ENCODE peak calls at places on chromosome 13, in six cellular contexts. One of them, this sample, is unnamed.

GRCh38 chr13:53151692-53152421 is 123.2 kb downstream of the OLFM4 start:
- DNase-seq in K562: peak; percentile 50
- DNase-seq in astrocyte: no peak
- DNase-seq in mucosa of descending colon: peak; percentile 72
- DNase-seq in astrocyte of the spinal cord: no peak
- DNase-seq in CD8-positive, alpha-beta T cell: peak; percentile 20
- DNase-seq in this sample: no peak

GRCh38 chr13:114130708-114131580 is 1.5 kb downstream of the RASA3 start:
- DNase-seq in astrocyte: peak; percentile 92
- DNase-seq in CD8-positive, alpha-beta T cell: peak; percentile 84
- DNase-seq in astrocyte of the spinal cord: peak; percentile 94
- DNase-seq in K562: peak; percentile 29
- DNase-seq in mucosa of descending colon: no peak
- DNase-seq in this sample: peak; percentile 94

GRCh38 chr13:111217661-111218060 is 102.6 kb downstream of the ARHGEF7 start:
- DNase-seq in mucosa of descending colon: no peak
- DNase-seq in astrocyte of the spinal cord: no peak
- DNase-seq in K562: no peak
- DNase-seq in CD8-positive, alpha-beta T cell: no peak
- DNase-seq in astrocyte: no peak
- DNase-seq in this sample: no peak

GRCh38 chr13:75135325-75135825 is 346.6 kb downstream of the TBC1D4 start:
- DNase-seq in astrocyte of the spinal cord: peak; percentile 98
- DNase-seq in mucosa of descending colon: no peak
- DNase-seq in CD8-positive, alpha-beta T cell: no peak
- DNase-seq in astrocyte: peak; percentile 99
- DNase-seq in K562: no peak
- DNase-seq in this sample: peak; percentile 96

GRCh38 chr13:98541701-98542203 is 35.2 kb downstream of the STK24 start:
- DNase-seq in mucosa of descending colon: no peak
- DNase-seq in astrocyte: no peak
- DNase-seq in astrocyte of the spinal cord: no peak
- DNase-seq in CD8-positive, alpha-beta T cell: no peak
- DNase-seq in K562: no peak
- DNase-seq in this sample: peak; percentile 21

GRCh38 chr13:90308249-90308648 is 1039.2 kb upstream of the MIR17HG start:
- DNase-seq in astrocyte: no peak
- DNase-seq in CD8-positive, alpha-beta T cell: no peak
- DNase-seq in mucosa of descending colon: no peak
- DNase-seq in K562: peak; percentile 17
- DNase-seq in astrocyte of the spinal cord: no peak
- DNase-seq in this sample: no peak

GRCh38 chr13:25153736-25154135 is 18.4 kb downstream of the AMER2 start:
- DNase-seq in astrocyte of the spinal cord: no peak
- DNase-seq in astrocyte: no peak
- DNase-seq in mucosa of descending colon: no peak
- DNase-seq in CD8-positive, alpha-beta T cell: no peak
- DNase-seq in K562: no peak
- DNase-seq in this sample: no peak

GRCh38 chr13:18944501-18945068 is 237.0 kb downstream of the TUBA3C start:
- DNase-seq in K562: no peak
- DNase-seq in astrocyte: no peak
- DNase-seq in astrocyte of the spinal cord: no peak
- DNase-seq in CD8-positive, alpha-beta T cell: no peak
- DNase-seq in mucosa of descending colon: no peak
- DNase-seq in this sample: no peak

GRCh38 chr13:85204668-85205344 is 594.4 kb downstream of the SLITRK6 start:
- DNase-seq in mucosa of descending colon: no peak
- DNase-seq in CD8-positive, alpha-beta T cell: no peak
- DNase-seq in astrocyte: no peak
- DNase-seq in astrocyte of the spinal cord: no peak
- DNase-seq in K562: no peak
- DNase-seq in this sample: no peak

GRCh38 chr13:29038700-29039099 is 218.6 kb downstream of the MTUS2 start:
- DNase-seq in CD8-positive, alpha-beta T cell: no peak
- DNase-seq in K562: no peak
- DNase-seq in astrocyte: no peak
- DNase-seq in astrocyte of the spinal cord: no peak
- DNase-seq in mucosa of descending colon: no peak
- DNase-seq in this sample: no peak

DNA sequence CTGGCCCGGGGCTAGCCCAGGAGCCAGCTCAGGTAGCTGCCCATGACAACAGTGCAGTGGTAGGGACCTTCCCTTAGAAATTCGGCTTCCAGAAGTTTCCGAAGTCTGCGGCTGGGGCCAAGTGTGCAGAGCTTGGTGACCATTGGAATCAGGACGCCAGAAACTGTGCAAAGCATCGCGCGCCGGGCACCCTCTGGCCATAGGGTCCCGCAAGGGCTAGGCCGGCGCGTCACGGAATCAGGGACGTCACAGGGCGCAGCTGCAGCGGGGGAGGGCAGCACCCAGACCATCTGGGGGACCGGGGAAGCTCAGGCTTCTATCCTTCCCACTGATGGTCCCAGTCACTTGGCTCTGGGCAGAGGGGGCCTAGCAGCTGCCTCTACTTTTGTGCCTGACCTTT is 219.1 kb downstream of the MTUS2 start:
- DNase-seq in astrocyte of the spinal cord: no peak
- DNase-seq in astrocyte: no peak
- DNase-seq in CD8-positive, alpha-beta T cell: no peak
- DNase-seq in K562: no peak
- DNase-seq in mucosa of descending colon: no peak
- DNase-seq in this sample: no peak
- H3K4me3 ChIP-seq in astrocyte of the spinal cord: no peak overlapping the region
- H3K4me3 ChIP-seq in astrocyte: no peak overlapping the region
- H3K4me3 ChIP-seq in CD8-positive, alpha-beta T cell: no peak overlapping the region
- H3K4me3 ChIP-seq in K562: no peak overlapping the region
- H3K4me3 ChIP-seq in mucosa of descending colon: no peak overlapping the region
- H3K4me3 ChIP-seq in this sample: no peak overlapping the region

GRCh38 chr13:51562011-51562671 is 22.1 kb upstream of the WDFY2 start:
- DNase-seq in K562: no peak
- DNase-seq in mucosa of descending colon: peak; percentile 20
- DNase-seq in astrocyte: no peak
- DNase-seq in astrocyte of the spinal cord: no peak
- DNase-seq in CD8-positive, alpha-beta T cell: no peak
- DNase-seq in this sample: no peak
- TF ChIP-seq CTCF in K562: no peak
- TF ChIP-seq CTCF in mucosa of descending colon: no peak
- TF ChIP-seq CTCF in astrocyte: no peak
- TF ChIP-seq CTCF in astrocyte of the spinal cord: no peak
- TF ChIP-seq CTCF in CD8-positive, alpha-beta T cell: no peak
- TF ChIP-seq CTCF in this sample: no peak

GRCh38 chr13:48547663-48548092 is 14.8 kb upstream of the RCBTB2 start:
- DNase-seq in K562: no peak
- DNase-seq in mucosa of descending colon: no peak
- DNase-seq in astrocyte of the spinal cord: no peak
- DNase-seq in CD8-positive, alpha-beta T cell: no peak
- DNase-seq in astrocyte: no peak
- DNase-seq in this sample: no peak
- H3K4me3 ChIP-seq in K562: no peak overlapping the region
- H3K4me3 ChIP-seq in mucosa of descending colon: no peak overlapping the region
- H3K4me3 ChIP-seq in astrocyte of the spinal cord: no peak overlapping the region
- H3K4me3 ChIP-seq in CD8-positive, alpha-beta T cell: no peak overlapping the region
- H3K4me3 ChIP-seq in astrocyte: no peak overlapping the region
- H3K4me3 ChIP-seq in this sample: no peak overlapping the region

DNA sequence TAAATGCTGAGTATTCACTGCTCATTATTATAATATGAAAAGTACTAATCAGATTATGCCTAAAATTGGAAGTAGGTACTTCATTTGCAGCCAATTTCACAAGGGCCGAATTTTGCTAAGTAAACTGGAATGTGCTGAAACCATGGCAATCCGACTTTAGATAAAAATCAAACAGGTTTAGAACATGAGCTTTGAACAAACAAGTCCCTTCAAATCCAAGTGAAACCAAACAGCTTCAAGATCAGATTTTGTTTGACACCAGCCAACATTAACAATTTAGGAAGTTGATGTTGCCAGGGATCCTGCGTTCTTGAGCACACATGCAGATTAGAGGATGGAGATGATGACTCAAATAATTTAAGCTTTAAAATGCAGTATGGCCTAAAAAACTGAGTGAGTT is 115.5 kb downstream of the ZIC5 start:
- DNase-seq in astrocyte: no peak
- DNase-seq in mucosa of descending colon: no peak
- DNase-seq in astrocyte of the spinal cord: no peak
- DNase-seq in CD8-positive, alpha-beta T cell: no peak
- DNase-seq in K562: no peak
- DNase-seq in this sample: no peak
- TF ChIP-seq CTCF in astrocyte: no peak
- TF ChIP-seq CTCF in mucosa of descending colon: no peak
- TF ChIP-seq CTCF in astrocyte of the spinal cord: no peak
- TF ChIP-seq CTCF in CD8-positive, alpha-beta T cell: no peak
- TF ChIP-seq CTCF in K562: no peak
- TF ChIP-seq CTCF in this sample: no peak

DNA sequence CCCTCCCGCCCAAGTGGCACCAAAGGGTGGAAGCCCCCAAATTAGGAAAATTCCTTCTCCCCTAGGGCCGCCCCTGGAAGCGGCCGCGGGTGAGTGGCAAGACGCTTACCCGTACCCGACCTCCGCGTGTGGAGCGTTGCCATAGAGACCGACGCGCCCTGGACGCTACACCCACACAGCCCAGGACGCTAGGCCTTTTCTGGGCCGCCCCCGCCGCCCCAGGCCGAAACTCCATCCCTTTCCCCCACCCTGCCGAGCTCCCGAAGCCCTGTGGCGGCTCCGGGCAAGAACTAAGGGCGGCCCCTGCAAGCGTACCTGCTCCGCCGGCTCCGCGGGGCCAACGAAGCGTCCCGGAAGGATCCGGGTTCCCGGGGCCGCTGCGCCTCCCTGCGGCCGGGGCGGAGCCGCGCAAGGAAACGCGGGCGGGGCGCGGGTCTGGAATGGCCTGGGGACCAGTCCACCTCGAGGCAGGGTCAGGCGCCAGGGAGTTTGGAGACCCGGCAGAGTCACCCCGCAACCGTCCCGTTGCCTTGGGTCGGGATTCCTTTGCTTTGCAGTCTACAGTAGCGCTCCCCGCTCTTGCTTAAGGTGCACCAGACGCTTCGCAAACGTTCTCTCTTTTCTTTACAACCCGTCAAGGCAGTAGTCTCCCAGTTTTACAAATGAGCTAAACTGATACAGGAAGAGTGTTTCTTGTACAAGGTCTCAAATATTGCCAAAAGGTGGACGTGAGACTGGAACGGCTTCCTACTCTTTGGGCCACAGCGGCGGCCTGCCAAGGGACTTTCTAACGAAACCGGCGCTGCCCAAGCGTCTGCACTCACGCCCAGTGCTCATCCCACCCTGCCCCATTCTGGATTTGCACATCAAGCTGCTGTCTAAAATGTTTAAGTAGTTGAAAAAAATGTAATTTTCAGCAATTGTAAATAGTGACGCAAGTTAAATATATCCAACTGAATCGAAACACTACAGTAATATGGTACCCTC is at the start of gene NEK5:
- DNase-seq in K562: peak; percentile 70
- DNase-seq in astrocyte: peak; percentile 42
- DNase-seq in astrocyte of the spinal cord: peak; percentile 49
- DNase-seq in CD8-positive, alpha-beta T cell: peak; percentile 35
- DNase-seq in mucosa of descending colon: peak; percentile 74
- DNase-seq in this sample: peak; percentile 80
- H3K4me3 ChIP-seq in K562: peak within 1 kb of the TSS; percentile 64
- H3K4me3 ChIP-seq in astrocyte: peak within 1 kb of the TSS; percentile 57
- H3K4me3 ChIP-seq in astrocyte of the spinal cord: peak within 1 kb of the TSS; percentile 63
- H3K4me3 ChIP-seq in CD8-positive, alpha-beta T cell: peak within 1 kb of the TSS; percentile 62
- H3K4me3 ChIP-seq in mucosa of descending colon: peak within 1 kb of the TSS; percentile 14
- H3K4me3 ChIP-seq in this sample: peak within 1 kb of the TSS; percentile 80

GRCh38 chr13:39047560-39047959 is 9.3 kb downstream of the NHLRC3 start:
- DNase-seq in mucosa of descending colon: no peak
- DNase-seq in CD8-positive, alpha-beta T cell: no peak
- DNase-seq in astrocyte: no peak
- DNase-seq in K562: peak; percentile 27
- DNase-seq in astrocyte of the spinal cord: no peak
- DNase-seq in this sample: no peak
- TF ChIP-seq CTCF in mucosa of descending colon: no peak
- TF ChIP-seq CTCF in CD8-positive, alpha-beta T cell: no peak
- TF ChIP-seq CTCF in astrocyte: no peak
- TF ChIP-seq CTCF in K562: no peak
- TF ChIP-seq CTCF in astrocyte of the spinal cord: peak; percentile 21
- TF ChIP-seq CTCF in this sample: peak; percentile 3

GRCh38 chr13:44451109-44451508 is 77.5 kb downstream of the SERP2 start:
- DNase-seq in mucosa of descending colon: no peak
- DNase-seq in astrocyte: no peak
- DNase-seq in astrocyte of the spinal cord: no peak
- DNase-seq in K562: no peak
- DNase-seq in CD8-positive, alpha-beta T cell: no peak
- DNase-seq in this sample: no peak
- H3K4me3 ChIP-seq in mucosa of descending colon: no peak overlapping the region
- H3K4me3 ChIP-seq in astrocyte: no peak overlapping the region
- H3K4me3 ChIP-seq in astrocyte of the spinal cord: no peak overlapping the region
- H3K4me3 ChIP-seq in K562: no peak overlapping the region
- H3K4me3 ChIP-seq in CD8-positive, alpha-beta T cell: no peak overlapping the region
- H3K4me3 ChIP-seq in this sample: no peak overlapping the region

GRCh38 chr13:31967155-31967554 is 64.4 kb upstream of the FRY start:
- DNase-seq in CD8-positive, alpha-beta T cell: no peak
- DNase-seq in K562: no peak
- DNase-seq in mucosa of descending colon: no peak
- DNase-seq in astrocyte of the spinal cord: no peak
- DNase-seq in astrocyte: no peak
- DNase-seq in this sample: no peak
- TF ChIP-seq CTCF in CD8-positive, alpha-beta T cell: no peak
- TF ChIP-seq CTCF in K562: no peak
- TF ChIP-seq CTCF in mucosa of descending colon: no peak
- TF ChIP-seq CTCF in astrocyte of the spinal cord: peak; percentile 15
- TF ChIP-seq CTCF in astrocyte: no peak
- TF ChIP-seq CTCF in this sample: no peak

GRCh38 chr13:48201044-48201443 is 32.0 kb upstream of the ITM2B start:
- DNase-seq in CD8-positive, alpha-beta T cell: no peak
- DNase-seq in mucosa of descending colon: peak; percentile 74
- DNase-seq in K562: no peak
- DNase-seq in astrocyte: no peak
- DNase-seq in astrocyte of the spinal cord: no peak
- DNase-seq in this sample: no peak
- H3K4me3 ChIP-seq in CD8-positive, alpha-beta T cell: no peak overlapping the region
- H3K4me3 ChIP-seq in mucosa of descending colon: no peak overlapping the region
- H3K4me3 ChIP-seq in K562: no peak overlapping the region
- H3K4me3 ChIP-seq in astrocyte: no peak overlapping the region
- H3K4me3 ChIP-seq in astrocyte of the spinal cord: no peak overlapping the region
- H3K4me3 ChIP-seq in this sample: no peak overlapping the region

This sample was measured in foreskin fibroblast.